ENCODE peak calls at places on chromosome 14, in four cellular contexts. X is endodermal cell, G is neural progenitor cell, C is SK-N-SH. Z is an unnamed sample.

GRCh38 chr14:58749066-58749669 is 111.4 kb downstream of the DACT1 start:
- DNase-seq in X (no peak), G (no peak), C (no peak), Z (peak; percentile 67)

GRCh38 chr14:102824832-102825231 is 47.6 kb downstream of the TRAF3 start:
- DNase-seq in X (no peak), G (no peak), C (no peak), Z (peak; percentile 91)

GRCh38 chr14:100769035-100769939 is 42.6 kb downstream of the DLK1 start:
- DNase-seq in X (peak; percentile 34), G (no peak), C (no peak), Z (no peak)

GRCh38 chr14:95226801-95227200 is 69.5 kb upstream of the DICER1 start:
- DNase-seq in X (no peak), G (no peak), C (no peak), Z (no peak)

GRCh38 chr14:94100847-94101246 is 9.7 kb upstream of the IFI27 start:
- DNase-seq in X (no peak), G (no peak), C (no peak), Z (peak; percentile 57)

GRCh38 chr14:39781466-39781865 is 349.2 kb upstream of the FBXO33 start:
- DNase-seq in X (peak; percentile 59), G (no peak), C (no peak), Z (no peak)

GRCh38 chr14:96629082-96629481 is 126.9 kb downstream of the PAPOLA start:
- DNase-seq in X (peak; percentile 18), G (no peak), C (peak; percentile 1), Z (no peak)

GRCh38 chr14:31898835-31899528 is 178.1 kb upstream of the ARHGAP5 start:
- DNase-seq in X (no peak), G (no peak), C (no peak), Z (no peak)

GRCh38 chr14:79363291-79363690 is 848.0 kb downstream of the DIO2 start:
- DNase-seq in X (no peak), G (no peak), C (no peak), Z (no peak)

GRCh38 chr14:44462372-44462771 is 44.7 kb downstream of the FSCB start:
- DNase-seq in X (no peak), G (no peak), C (no peak), Z (no peak)

GRCh38 chr14:88500611-88501010 is 54.2 kb downstream of the PTPN21 start:
- DNase-seq in X (no peak), G (no peak), C (no peak), Z (no peak)

GRCh38 chr14:24224618-24225071 is 7.5 kb downstream of the NEDD8 start:
- DNase-seq in X (no peak), G (no peak), C (no peak), Z (peak; percentile 86)

GRCh38 chr14:99775351-99775750 is 17.9 kb upstream of the EML1 start:
- DNase-seq in X (no peak), G (no peak), C (peak; percentile 51), Z (no peak)

GRCh38 chr14:58243790-58244555 is 670 bp upstream of the PSMA3 start:
- DNase-seq in X (no peak), G (peak; percentile 12), C (no peak), Z (peak; percentile 36)

GRCh38 chr14:66804141-66804540 is 296.2 kb downstream of the GPHN start:
- DNase-seq in X (no peak), G (no peak), C (no peak), Z (no peak)

GRCh38 chr14:77849711-77850110 is 49.8 kb downstream of the ADCK1 start:
- DNase-seq in X (no peak), G (no peak), C (no peak), Z (peak; percentile 21)

GRCh38 chr14:24816929-24817637 is 183.1 kb upstream of the GZMB start:
- DNase-seq in X (no peak), G (no peak), C (no peak), Z (no peak)

GRCh38 chr14:24431569-24432258 is 2.0 kb downstream of the KHNYN start:
- DNase-seq in X (peak; percentile 98), G (peak; percentile 95), C (peak; percentile 93), Z (peak; percentile 84)

GRCh38 chr14:99554184-99554583 is 49.8 kb downstream of the CCDC85C start:
- DNase-seq in X (no peak), G (no peak), C (no peak), Z (no peak)

GRCh38 chr14:56185991-56186390 is 67.8 kb downstream of the PELI2 start:
- DNase-seq in X (no peak), G (no peak), C (no peak), Z (no peak)

GRCh38 chr14:34713681-34714319 is 593 bp downstream of the CFL2 start:
- DNase-seq in X (no peak), G (peak; percentile 26), C (no peak), Z (peak; percentile 56)

GRCh38 chr14:82602794-82603193 is 1069.1 kb upstream of the SEL1L start:
- DNase-seq in X (no peak), G (no peak), C (no peak), Z (no peak)

GRCh38 chr14:101496779-101497420 is 64.4 kb upstream of the DIO3 start:
- DNase-seq in X (peak; percentile 54), G (peak; percentile 78), C (no peak), Z (no peak)

GRCh38 chr14:22819191-22819988 is 4.2 kb upstream of the SLC7A7 start:
- DNase-seq in X (peak; percentile 89), G (no peak), C (no peak), Z (peak; percentile 24)

GRCh38 chr14:69481815-69482568 is 2.5 kb upstream of the PLEKHD1 start:
- DNase-seq in X (no peak), G (no peak), C (no peak), Z (no peak)

DNA sequence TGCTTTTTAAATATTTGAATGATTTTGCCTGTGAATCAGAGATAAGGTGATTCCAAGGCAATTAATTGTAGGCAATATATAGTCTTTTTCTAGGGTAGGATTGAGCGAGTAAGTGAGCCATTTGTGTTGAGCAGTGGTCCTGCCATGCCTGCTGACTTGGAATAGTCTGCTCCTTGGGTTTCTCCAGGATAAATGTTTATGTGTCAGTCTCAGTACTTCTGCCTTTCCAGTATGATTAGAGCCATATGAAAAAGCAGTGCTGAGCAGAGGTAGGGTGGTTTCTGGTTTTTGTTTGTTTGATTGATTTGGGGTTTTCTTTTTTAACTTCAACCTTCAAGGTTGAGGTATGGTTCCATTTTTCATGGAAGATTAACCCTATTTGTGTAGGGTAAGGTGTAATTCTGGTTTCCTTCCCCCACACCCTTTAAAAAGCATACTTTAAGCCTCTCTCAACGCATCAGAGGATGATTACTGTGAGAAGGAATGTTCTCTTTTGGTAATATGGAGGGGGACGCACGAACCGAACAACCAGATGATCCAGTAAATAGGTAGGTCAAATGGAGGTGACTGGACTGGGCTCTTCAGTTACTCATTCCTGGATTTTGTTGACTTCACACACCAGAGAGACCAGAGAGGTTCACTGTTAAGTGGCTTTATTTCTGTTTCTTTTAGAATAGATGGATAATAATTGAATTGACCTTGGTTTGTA is 22.7 kb downstream of the FRMD6 start:
- DNase-seq in X (no peak), G (no peak), C (no peak), Z (peak; percentile 84)
- H3K27ac ChIP-seq in X (no peak overlapping the region), G (no peak overlapping the region), C (peak overlapping the region; percentile 22), Z (peak overlapping the region; percentile 84)

GRCh38 chr14:70809238-70810214 is at the start of gene MAP3K9:
- DNase-seq in X (peak; percentile 100), G (peak; percentile 99), C (peak; percentile 98), Z (peak; percentile 99)
- H3K9ac ChIP-seq in X (peak within 1 kb of the TSS; percentile 58), G (peak within 1 kb of the TSS; percentile 74), C (peak within 1 kb of the TSS; percentile 67), Z (peak within 1 kb of the TSS; percentile 90)

GRCh38 chr14:71931492-71932228 is 569 bp upstream of the RGS6 start:
- DNase-seq in X (no peak), G (peak; percentile 68), C (peak; percentile 16), Z (no peak)

GRCh38 chr14:71933026-71933587 is 878 bp downstream of the RGS6 start:
- DNase-seq in X (peak; percentile 67), G (peak; percentile 60), C (no peak), Z (peak; percentile 10)

DNA sequence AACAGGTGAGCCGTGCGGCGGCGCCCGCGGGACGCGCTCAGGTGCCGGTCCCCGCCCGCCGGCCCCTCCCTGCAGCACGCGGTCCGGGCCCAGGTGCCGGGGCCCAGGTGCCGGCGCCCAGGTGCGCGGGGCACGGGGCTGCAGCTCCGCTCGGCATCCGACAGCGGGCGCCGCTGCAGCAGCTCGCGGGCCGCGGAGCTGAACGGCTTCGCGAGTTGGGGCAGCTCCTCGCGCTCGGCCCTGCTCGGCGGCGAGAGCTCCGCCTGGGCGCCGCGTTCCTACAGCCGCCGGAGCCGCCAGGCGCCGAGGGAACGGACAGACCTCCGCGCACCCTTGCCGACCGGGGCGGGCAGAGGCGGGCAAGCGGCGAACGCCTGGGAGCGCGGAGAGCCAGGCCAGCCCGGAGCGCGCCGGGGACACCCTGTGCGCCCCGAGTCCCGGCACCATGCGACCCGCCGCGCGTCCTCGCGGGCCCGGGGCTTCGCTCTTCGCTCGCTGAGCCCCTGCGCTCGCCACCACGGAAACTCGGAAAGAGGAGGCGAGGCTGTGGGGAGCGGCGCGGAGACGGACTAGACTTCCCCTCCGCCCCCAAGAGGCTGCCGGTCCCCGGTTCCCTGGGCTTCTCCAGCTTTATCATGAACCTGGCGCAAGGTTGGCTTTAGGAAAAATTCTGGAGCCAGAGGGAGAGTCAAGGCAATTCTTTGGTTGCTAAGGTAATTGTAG is at the start of gene RGS6:
- DNase-seq in X (peak; percentile 91), G (peak; percentile 91), C (peak; percentile 52), Z (peak; percentile 70)
- TF ChIP-seq CTCF in X (peak; percentile 71), G (peak; percentile 44), C (no peak), Z (peak; percentile 39)

GRCh38 chr14:73789996-73790581 is 61.5 kb upstream of the PTGR2 start:
- DNase-seq in X (no peak), G (no peak), C (no peak), Z (peak; percentile 95)
- H3K27ac ChIP-seq in X (peak overlapping the region; percentile 14), G (no peak overlapping the region), C (no peak overlapping the region), Z (peak overlapping the region; percentile 95)

DNA sequence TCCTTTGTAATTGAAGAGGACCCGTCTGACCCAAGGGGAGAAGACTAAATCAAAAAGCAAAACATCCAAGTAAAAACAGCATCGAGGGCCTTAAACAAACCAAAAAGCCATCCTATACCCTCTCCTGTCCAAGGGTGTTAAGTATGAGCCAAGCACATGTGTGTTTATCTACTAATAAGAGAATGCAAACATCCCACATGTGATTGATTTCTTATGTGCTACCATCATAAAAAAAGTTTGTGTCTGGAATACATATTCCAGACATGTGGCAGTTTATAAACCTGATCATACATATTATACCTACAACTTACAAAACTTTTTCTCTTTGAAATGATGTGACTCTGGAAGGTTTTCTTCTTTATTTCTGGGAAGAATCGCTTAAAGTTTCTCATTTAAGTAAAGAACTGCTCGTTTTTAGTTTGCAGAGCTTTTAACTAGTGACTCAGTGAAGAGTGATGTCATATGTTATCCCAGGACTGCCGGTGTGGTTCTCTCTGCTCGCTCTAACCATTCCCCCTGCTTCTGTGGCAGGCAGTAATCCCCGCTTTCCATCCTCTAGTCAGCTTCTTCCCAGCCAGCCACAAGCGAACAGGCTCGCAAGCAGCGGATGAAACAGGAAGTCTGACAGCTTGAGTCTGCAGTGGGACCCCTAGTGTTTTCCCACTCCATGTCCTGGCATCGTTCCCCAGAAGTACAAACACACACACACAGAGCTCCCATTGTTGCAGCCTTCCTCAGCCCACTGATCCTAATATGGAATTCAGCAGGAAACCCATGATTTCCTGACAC is 431 bp upstream of the RHOJ start:
- DNase-seq in X (peak; percentile 87), G (peak; percentile 77), C (peak; percentile 34), Z (peak; percentile 93)
- H3K9ac ChIP-seq in X (no peak overlapping the region), G (no peak overlapping the region), C (peak overlapping the region; percentile 88), Z (peak overlapping the region; percentile 76)

GRCh38 chr14:61107148-61107641 is 126.2 kb downstream of the SLC38A6 start:
- DNase-seq in X (no peak), G (no peak), C (no peak), Z (no peak)

GRCh38 chr14:61107896-61108295 is 126.9 kb downstream of the SLC38A6 start:
- DNase-seq in X (no peak), G (no peak), C (no peak), Z (no peak)

GRCh38 chr14:61109288-61109687 is 128.2 kb downstream of the SLC38A6 start:
- DNase-seq in X (no peak), G (no peak), C (no peak), Z (no peak)

GRCh38 chr14:61110683-61111082 is 129.6 kb downstream of the SLC38A6 start:
- DNase-seq in X (no peak), G (no peak), C (no peak), Z (no peak)

GRCh38 chr14:61108742-61109141 is 127.7 kb downstream of the SLC38A6 start:
- DNase-seq in X (no peak), G (no peak), C (no peak), Z (no peak)
- TF ChIP-seq CTCF in X (no peak), G (no peak), C (no peak), Z (no peak)